ENCODE peak calls at places on chromosomes 5 and 9, in eight cellular contexts. C is globus pallidus, U is kidney tubule cell, G is NCI-H774, T is NCI-H510A treated with DMSO at 0.1 percent for 48 hours, V is NCI-H446, L is head of caudate nucleus, P is hypothalamus. Q is an unnamed sample.

GRCh38 chr9:120579139-120579749 is 723 bp downstream of the CDK5RAP2 start:
- DNase-seq in C (no peak), U (peak), G (peak), T (peak), V (no peak), L (no peak), P (no peak), Q (peak)

GRCh38 chr9:89116064-89116817 is 62.4 kb downstream of the SHC3 start:
- DNase-seq in C (no peak), U (no peak), G (no peak), T (no peak), V (no peak), L (no peak), P (no peak), Q (no peak)

GRCh38 chr5:101288633-101289032 is 385.6 kb upstream of the ST8SIA4 start:
- DNase-seq in C (no peak), U (no peak), G (no peak), T (no peak), V (no peak), L (no peak), P (no peak), Q (no peak)

GRCh38 chr5:145531038-145531734 is 304.0 kb downstream of the PRELID2 start:
- DNase-seq in C (no peak), U (peak), G (no peak), T (no peak), V (no peak), L (no peak), P (no peak), Q (peak)

GRCh38 chr5:127210082-127210481 is 80.5 kb upstream of the MEGF10 start:
- DNase-seq in C (no peak), U (no peak), G (peak), T (peak), V (no peak), L (no peak), P (no peak), Q (peak)

GRCh38 chr5:107968998-107969397 is 298.3 kb upstream of the EFNA5 start:
- DNase-seq in C (no peak), U (no peak), G (no peak), T (no peak), V (no peak), L (no peak), P (no peak), Q (no peak)

GRCh38 chr9:98099346-98099745 is 19.7 kb downstream of the TRIM14 start:
- DNase-seq in C (no peak), U (no peak), G (no peak), T (no peak), V (no peak), L (no peak), P (no peak), Q (peak)

GRCh38 chr5:60287174-60287771 is 393.7 kb upstream of the PDE4D start:
- DNase-seq in C (peak), U (peak), G (peak), T (no peak), V (peak), L (no peak), P (no peak), Q (peak)

GRCh38 chr5:134174841-134175839 is 1.6 kb downstream of the SKP1 start:
- DNase-seq in C (no peak), U (peak), G (no peak), T (peak), V (peak), L (no peak), P (no peak), Q (peak)

GRCh38 chr9:137672907-137673791 is 54.3 kb downstream of the EHMT1 start:
- DNase-seq in C (peak), U (peak), G (peak), T (peak), V (no peak), L (peak), P (no peak), Q (peak)

GRCh38 chr5:158642852-158643251 is 456.9 kb downstream of the EBF1 start:
- DNase-seq in C (no peak), U (no peak), G (no peak), T (no peak), V (no peak), L (no peak), P (no peak), Q (peak)

GRCh38 chr5:175163586-175164275 is 280.3 kb downstream of the DRD1 start:
- DNase-seq in C (no peak), U (no peak), G (no peak), T (peak), V (no peak), L (peak), P (no peak), Q (no peak)

GRCh38 chr9:26375448-26375847 is 517.2 kb downstream of the CAAP1 start:
- DNase-seq in C (no peak), U (peak), G (no peak), T (no peak), V (no peak), L (no peak), P (no peak), Q (peak)

GRCh38 chr9:128898382-128898781 is 16.4 kb downstream of the LRRC8A start:
- DNase-seq in C (no peak), U (no peak), G (no peak), T (no peak), V (no peak), L (no peak), P (no peak), Q (no peak)

GRCh38 chr5:72394688-72395087 is 74.5 kb downstream of the PTCD2 start:
- DNase-seq in C (no peak), U (no peak), G (no peak), T (no peak), V (no peak), L (peak), P (no peak), Q (peak)

GRCh38 chr9:2321523-2322148 is 300.0 kb upstream of the VLDLR start:
- DNase-seq in C (no peak), U (no peak), G (no peak), T (no peak), V (no peak), L (no peak), P (no peak), Q (no peak)

GRCh38 chr5:110751902-110752762 is 13.3 kb downstream of the SLC25A46 start:
- DNase-seq in C (no peak), U (peak), G (no peak), T (no peak), V (no peak), L (no peak), P (no peak), Q (no peak)

GRCh38 chr5:126984632-126985031 is 45.7 kb downstream of the MARCHF3 start:
- DNase-seq in C (no peak), U (no peak), G (no peak), T (no peak), V (no peak), L (no peak), P (no peak), Q (no peak)

GRCh38 chr5:16673241-16673998 is 56.6 kb upstream of the RETREG1 start:
- DNase-seq in C (peak), U (peak), G (no peak), T (peak), V (no peak), L (no peak), P (no peak), Q (peak)

GRCh38 chr5:147558826-147559225 is 49.0 kb upstream of the DPYSL3 start:
- DNase-seq in C (peak), U (peak), G (peak), T (no peak), V (peak), L (no peak), P (no peak), Q (peak)

GRCh38 chr5:78983601-78984000 is 1.5 kb downstream of the ARSB start:
- DNase-seq in C (no peak), U (no peak), G (no peak), T (no peak), V (no peak), L (no peak), P (no peak), Q (peak)

GRCh38 chr5:87120518-87121314 is 147.0 kb upstream of the RASA1 start:
- DNase-seq in C (no peak), U (peak), G (no peak), T (peak), V (no peak), L (no peak), P (no peak), Q (peak)

Q was measured in DMS53.